ENCODE peak calls at places on chromosomes 6 and 20, in four cellular contexts. Q is H1, F is K562, O is HCT116. Z is an unnamed sample.

GRCh38 chr6:88232753-88233152 is 66.6 kb upstream of the CNR1 start:
- DNase-seq in O (no peak), F (no peak), Q (no peak), Z (no peak)

GRCh38 chr6:4319992-4320683 is 184.8 kb upstream of the ECI2 start:
- DNase-seq in O (no peak), Q (no peak), F (no peak), Z (no peak)

GRCh38 chr6:67748521-67748920 is 886.6 kb upstream of the ADGRB3 start:
- DNase-seq in F (no peak), Q (no peak), O (no peak), Z (no peak)

GRCh38 chr20:38209054-38209675 is 44.1 kb upstream of the TGM2 start:
- DNase-seq in Q (no peak), F (no peak), O (no peak), Z (no peak)

GRCh38 chr6:87742106-87742505 is 40.1 kb upstream of the AKIRIN2 start:
- DNase-seq in O (no peak), F (no peak), Q (no peak), Z (no peak)

GRCh38 chr20:46114449-46114848 is 3.7 kb upstream of the CD40 start:
- DNase-seq in O (no peak), Q (no peak), F (no peak), Z (no peak)

GRCh38 chr6:139641412-139641811 is 267.0 kb upstream of the CITED2 start:
- DNase-seq in O (no peak), Q (no peak), F (no peak), Z (no peak)

GRCh38 chr6:158849899-158850806 is 31.0 kb upstream of the EZR start:
- DNase-seq in Q (no peak), O (peak; percentile 97), F (peak; percentile 64), Z (peak; percentile 76)

GRCh38 chr6:139625998-139626975 is 251.8 kb upstream of the CITED2 start:
- DNase-seq in F (no peak), Q (no peak), O (no peak), Z (no peak)

GRCh38 chr6:13395272-13396237 is 67.2 kb upstream of the TBC1D7 start:
- DNase-seq in Q (no peak), F (peak; percentile 75), O (no peak), Z (no peak)

GRCh38 chr20:32288225-32288849 is 10.9 kb downstream of the KIF3B start:
- DNase-seq in Q (no peak), O (no peak), F (no peak), Z (no peak)

GRCh38 chr6:3523966-3524365 is 67.1 kb upstream of the SLC22A23 start:
- DNase-seq in F (no peak), O (no peak), Q (no peak), Z (no peak)

GRCh38 chr6:125363360-125364121 is 61.8 kb upstream of the HDDC2 start:
- DNase-seq in O (no peak), Q (peak; percentile 64), F (no peak), Z (no peak)

GRCh38 chr6:122838060-122838780 is 49.2 kb downstream of the SMPDL3A start:
- DNase-seq in F (no peak), O (no peak), Q (no peak), Z (no peak)

GRCh38 chr20:50645253-50646068 is 45.9 kb downstream of the RIPOR3 start:
- DNase-seq in Q (peak; percentile 85), O (peak; percentile 80), F (no peak), Z (peak; percentile 78)

GRCh38 chr20:63129376-63129965 is 86.5 kb downstream of the YTHDF1 start:
- DNase-seq in Q (no peak), O (no peak), F (no peak), Z (no peak)

GRCh38 chr6:48826318-48826595 is 636.8 kb downstream of the MMUT start:
- DNase-seq in O (no peak), Q (no peak), F (no peak), Z (no peak)

GRCh38 chr20:9685011-9685410 is 153.9 kb downstream of the PAK5 start:
- DNase-seq in O (no peak), Q (no peak), F (no peak), Z (no peak)

GRCh38 chr6:106609699-106610098 is 19.6 kb downstream of the RTN4IP1 start:
- DNase-seq in F (no peak), Q (no peak), O (peak; percentile 21), Z (peak; percentile 55)

DNA sequence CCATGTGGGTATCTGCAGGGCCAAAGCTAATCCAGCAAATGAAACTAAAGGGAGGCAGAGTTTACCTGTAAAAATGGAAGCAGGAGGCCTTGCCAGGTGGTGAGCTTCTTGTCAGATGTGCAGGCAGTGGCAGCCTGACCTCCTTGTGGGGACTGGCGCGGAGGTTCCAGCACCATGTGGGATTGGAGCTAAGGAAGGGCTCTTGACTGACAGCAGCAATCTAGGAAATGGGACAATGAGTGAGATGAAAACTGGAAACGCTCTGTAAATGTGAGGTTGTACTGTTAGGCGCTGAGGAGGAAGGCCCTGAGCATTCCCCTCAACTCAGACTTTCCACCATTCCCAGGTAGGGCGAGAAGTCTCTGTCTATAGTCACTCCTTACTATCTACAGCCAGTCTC is 81.8 kb upstream of the ARMC2 start:
- DNase-seq in F (no peak), O (no peak), Q (no peak), Z (no peak)
- TF ChIP-seq JUND in F (no peak), O (no peak), Q (no peak), Z (no peak)

DNA sequence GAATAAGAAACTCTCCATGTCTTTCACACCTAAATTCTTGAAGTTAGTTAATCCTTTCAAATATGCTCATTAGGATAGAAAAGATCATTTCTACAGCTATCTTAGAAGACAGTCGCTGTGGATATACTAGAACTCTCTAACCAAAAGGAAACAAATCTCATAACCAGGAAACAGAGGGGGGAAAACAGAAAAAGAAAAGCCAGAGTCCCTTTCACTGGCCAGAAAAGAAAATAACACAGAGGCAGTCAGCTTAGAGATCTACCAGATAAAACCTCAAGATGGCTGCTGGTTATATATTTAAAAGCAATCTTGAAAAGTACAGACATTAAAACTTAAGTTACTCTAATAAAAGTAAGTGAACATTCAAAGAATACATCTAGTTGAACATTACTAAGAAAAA is 19.6 kb downstream of the NUP153 start:
- DNase-seq in Q (no peak), O (no peak), F (no peak), Z (no peak)
- TF ChIP-seq JUND in Q (no peak), O (no peak), F (no peak), Z (no peak)

GRCh38 chr6:99093781-99094180 is 146.0 kb upstream of the FBXL4 start:
- DNase-seq in O (no peak), Q (no peak), F (no peak), Z (no peak)
- TF ChIP-seq JUND in O (no peak), Q (no peak), F (no peak), Z (no peak)

DNA sequence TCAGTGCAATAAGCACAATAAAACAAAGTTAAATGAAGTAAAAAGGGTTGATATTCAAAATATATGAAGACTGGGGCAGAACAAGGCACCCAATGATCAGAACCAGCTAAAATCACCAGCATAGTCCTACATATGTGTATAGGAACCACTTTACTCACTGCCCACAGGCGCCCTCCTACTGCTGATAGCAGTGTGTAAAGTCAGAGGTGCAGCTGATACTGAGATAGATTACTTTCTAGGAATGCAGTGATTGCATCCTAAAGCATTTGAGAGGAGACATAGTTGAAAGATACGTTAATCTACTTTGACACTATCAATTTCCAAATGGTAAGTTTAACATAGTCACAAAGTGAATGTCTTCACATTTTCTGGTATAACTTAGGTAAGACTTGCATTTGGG is 161.1 kb upstream of the MCHR2 start:
- DNase-seq in F (no peak), O (no peak), Q (no peak), Z (no peak)
- TF ChIP-seq JUND in F (no peak), O (no peak), Q (no peak), Z (no peak)

DNA sequence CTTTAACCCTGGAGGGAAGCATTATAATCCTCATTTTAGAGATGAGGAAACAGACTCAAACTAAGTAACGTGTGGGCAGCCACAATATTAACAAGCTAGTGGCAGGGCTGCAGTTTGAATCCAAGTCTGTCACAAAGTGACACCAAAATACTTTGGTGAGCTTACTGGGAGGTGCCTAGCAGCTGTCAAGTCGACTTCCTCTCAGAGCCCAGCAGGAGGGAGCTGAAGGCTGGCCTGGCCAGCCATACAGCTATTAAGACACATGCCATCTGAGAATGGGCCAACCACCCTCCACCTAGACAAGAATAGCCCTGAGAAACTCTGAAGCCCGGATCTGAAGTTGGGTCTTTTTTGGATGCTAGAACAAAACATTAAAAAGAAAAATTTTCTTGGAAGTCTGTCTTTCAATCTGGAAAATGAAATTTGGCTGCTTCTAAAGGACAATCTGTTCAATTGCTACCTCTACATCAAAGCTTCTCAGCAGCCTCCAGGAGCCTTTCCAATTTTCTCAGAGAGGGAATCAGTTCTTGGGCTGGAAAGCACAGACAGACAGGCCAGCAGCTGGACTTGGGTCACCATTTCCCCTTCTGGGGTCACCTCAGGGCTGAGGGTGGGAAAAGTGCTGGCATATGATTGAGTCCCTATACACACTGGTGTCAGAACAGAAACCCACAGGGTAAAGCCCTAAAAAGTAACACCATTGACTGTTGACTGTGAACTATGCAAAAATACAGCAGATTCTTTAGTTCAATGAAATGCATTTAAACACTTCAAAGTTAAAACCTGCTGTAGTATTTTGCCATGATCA is 43.0 kb downstream of the UQCC1 start:
- DNase-seq in O (no peak), F (no peak), Q (no peak), Z (no peak)
- TF ChIP-seq JUND in O (no peak), F (no peak), Q (no peak), Z (no peak)

Z was measured in T47D.